ENCODE peak calls at places on chromosomes 1 and 21, in ten cellular contexts. One of them, this sample, is unnamed.

GRCh38 chr1:10623391-10624145 is 148.8 kb downstream of the PEX14 start:
- DNase-seq in LNCaP clone FGC: no peak
- DNase-seq in A549: no peak
- DNase-seq in MCF 10A: no peak
- DNase-seq in cardiac fibroblast: no peak
- DNase-seq in RWPE1: no peak
- DNase-seq in stomach: no peak
- DNase-seq in bronchial epithelial cell: no peak
- DNase-seq in hepatocyte: no peak
- DNase-seq in GM12878: no peak
- DNase-seq in this sample: no peak

GRCh38 chr1:51170342-51170741 is 65.7 kb upstream of the RNF11 start:
- DNase-seq in hepatocyte: no peak
- DNase-seq in RWPE1: peak
- DNase-seq in MCF 10A: peak
- DNase-seq in bronchial epithelial cell: peak
- DNase-seq in GM12878: no peak
- DNase-seq in stomach: no peak
- DNase-seq in A549: peak
- DNase-seq in cardiac fibroblast: peak
- DNase-seq in LNCaP clone FGC: peak
- DNase-seq in this sample: peak

GRCh38 chr1:158060001-158060400 is 66.6 kb downstream of the KIRREL1 start:
- DNase-seq in stomach: no peak
- DNase-seq in RWPE1: no peak
- DNase-seq in GM12878: no peak
- DNase-seq in bronchial epithelial cell: no peak
- DNase-seq in LNCaP clone FGC: no peak
- DNase-seq in cardiac fibroblast: no peak
- DNase-seq in A549: no peak
- DNase-seq in MCF 10A: no peak
- DNase-seq in hepatocyte: no peak
- DNase-seq in this sample: no peak

GRCh38 chr1:11286735-11287410 is 13.9 kb downstream of the UBIAD1 start:
- DNase-seq in A549: no peak
- DNase-seq in MCF 10A: no peak
- DNase-seq in cardiac fibroblast: peak
- DNase-seq in stomach: no peak
- DNase-seq in bronchial epithelial cell: no peak
- DNase-seq in GM12878: no peak
- DNase-seq in RWPE1: no peak
- DNase-seq in LNCaP clone FGC: no peak
- DNase-seq in hepatocyte: no peak
- DNase-seq in this sample: no peak

GRCh38 chr1:24179251-24179895 is 7.7 kb downstream of the IFNLR1 start:
- DNase-seq in hepatocyte: no peak
- DNase-seq in GM12878: no peak
- DNase-seq in stomach: peak
- DNase-seq in RWPE1: no peak
- DNase-seq in LNCaP clone FGC: no peak
- DNase-seq in MCF 10A: no peak
- DNase-seq in A549: no peak
- DNase-seq in bronchial epithelial cell: no peak
- DNase-seq in cardiac fibroblast: no peak
- DNase-seq in this sample: no peak

GRCh38 chr1:228350179-228350742 is 56.4 kb downstream of the TRIM11 start:
- DNase-seq in RWPE1: no peak
- DNase-seq in hepatocyte: no peak
- DNase-seq in GM12878: no peak
- DNase-seq in bronchial epithelial cell: no peak
- DNase-seq in LNCaP clone FGC: no peak
- DNase-seq in stomach: no peak
- DNase-seq in MCF 10A: no peak
- DNase-seq in A549: no peak
- DNase-seq in cardiac fibroblast: no peak
- DNase-seq in this sample: no peak

GRCh38 chr1:172414331-172414730 is 6.2 kb upstream of the C1orf105 start:
- DNase-seq in A549: no peak
- DNase-seq in bronchial epithelial cell: peak
- DNase-seq in LNCaP clone FGC: no peak
- DNase-seq in MCF 10A: peak
- DNase-seq in cardiac fibroblast: no peak
- DNase-seq in stomach: no peak
- DNase-seq in RWPE1: no peak
- DNase-seq in GM12878: no peak
- DNase-seq in hepatocyte: no peak
- DNase-seq in this sample: peak

GRCh38 chr21:40704141-40704540 is 142.8 kb downstream of the DSCAM start:
- DNase-seq in RWPE1: no peak
- DNase-seq in A549: no peak
- DNase-seq in hepatocyte: no peak
- DNase-seq in LNCaP clone FGC: no peak
- DNase-seq in GM12878: no peak
- DNase-seq in MCF 10A: no peak
- DNase-seq in cardiac fibroblast: no peak
- DNase-seq in bronchial epithelial cell: no peak
- DNase-seq in stomach: no peak
- DNase-seq in this sample: no peak

GRCh38 chr1:79105499-79105898 is 99.0 kb upstream of the ADGRL4 start:
- DNase-seq in A549: no peak
- DNase-seq in RWPE1: peak
- DNase-seq in cardiac fibroblast: peak
- DNase-seq in GM12878: no peak
- DNase-seq in LNCaP clone FGC: no peak
- DNase-seq in hepatocyte: no peak
- DNase-seq in bronchial epithelial cell: peak
- DNase-seq in stomach: no peak
- DNase-seq in MCF 10A: peak
- DNase-seq in this sample: peak

DNA sequence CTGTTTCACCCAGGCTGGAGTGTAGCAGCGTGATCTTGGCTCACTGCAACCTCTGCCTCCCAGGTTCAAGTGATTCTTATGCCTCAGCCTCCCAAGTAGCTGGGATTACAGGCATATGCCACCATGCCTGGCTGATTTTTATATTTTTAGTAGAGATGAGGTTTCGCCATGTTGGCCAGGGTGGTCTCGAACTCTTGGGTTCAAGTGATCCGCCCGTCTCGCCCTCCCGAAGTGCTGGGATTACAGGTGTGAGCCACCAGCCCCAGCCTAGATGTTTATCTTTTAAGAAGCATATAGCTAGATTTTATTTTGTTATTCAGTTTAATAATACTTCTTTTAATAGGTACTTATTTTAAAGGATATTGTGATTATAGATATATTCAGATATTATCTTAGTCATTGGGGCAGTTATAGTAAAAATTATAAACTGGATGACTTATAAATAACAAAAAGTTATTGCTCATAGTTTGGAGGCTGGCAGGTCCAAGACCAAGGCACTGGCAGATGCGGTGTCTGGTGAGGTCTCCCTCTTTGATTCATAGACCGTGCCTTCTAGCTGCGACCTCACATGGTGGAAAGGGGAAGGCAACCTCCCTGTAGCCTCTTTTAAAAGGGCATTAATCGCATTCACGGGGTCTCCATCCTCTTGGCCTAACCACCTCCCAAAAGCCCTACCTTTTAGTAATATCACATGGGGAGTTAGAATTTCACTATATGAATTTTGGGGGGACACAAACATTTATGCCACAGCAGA is 3.1 kb upstream of the KCNE2 start:
- DNase-seq in A549: no peak
- DNase-seq in cardiac fibroblast: no peak
- DNase-seq in hepatocyte: no peak
- DNase-seq in stomach: no peak
- DNase-seq in MCF 10A: no peak
- DNase-seq in bronchial epithelial cell: no peak
- DNase-seq in RWPE1: no peak
- DNase-seq in GM12878: no peak
- DNase-seq in LNCaP clone FGC: no peak
- DNase-seq in this sample: no peak
- TF ChIP-seq CTCF in A549: no peak
- TF ChIP-seq CTCF in cardiac fibroblast: no peak
- TF ChIP-seq CTCF in hepatocyte: no peak
- TF ChIP-seq CTCF in stomach: no peak
- TF ChIP-seq CTCF in MCF 10A: no peak
- TF ChIP-seq CTCF in bronchial epithelial cell: no peak
- TF ChIP-seq CTCF in RWPE1: no peak
- TF ChIP-seq CTCF in GM12878: no peak
- TF ChIP-seq CTCF in LNCaP clone FGC: no peak
- TF ChIP-seq CTCF in this sample: no peak

GRCh38 chr1:221201773-221202172 is 322.5 kb downstream of the HLX start:
- DNase-seq in GM12878: no peak
- DNase-seq in A549: no peak
- DNase-seq in LNCaP clone FGC: no peak
- DNase-seq in MCF 10A: no peak
- DNase-seq in hepatocyte: no peak
- DNase-seq in cardiac fibroblast: no peak
- DNase-seq in bronchial epithelial cell: no peak
- DNase-seq in RWPE1: no peak
- DNase-seq in stomach: no peak
- DNase-seq in this sample: no peak
- TF ChIP-seq CTCF in GM12878: no peak
- TF ChIP-seq CTCF in A549: no peak
- TF ChIP-seq CTCF in LNCaP clone FGC: no peak
- TF ChIP-seq CTCF in MCF 10A: no peak
- TF ChIP-seq CTCF in hepatocyte: no peak
- TF ChIP-seq CTCF in cardiac fibroblast: no peak
- TF ChIP-seq CTCF in bronchial epithelial cell: no peak
- TF ChIP-seq CTCF in RWPE1: no peak
- TF ChIP-seq CTCF in stomach: no peak
- TF ChIP-seq CTCF in this sample: no peak

DNA sequence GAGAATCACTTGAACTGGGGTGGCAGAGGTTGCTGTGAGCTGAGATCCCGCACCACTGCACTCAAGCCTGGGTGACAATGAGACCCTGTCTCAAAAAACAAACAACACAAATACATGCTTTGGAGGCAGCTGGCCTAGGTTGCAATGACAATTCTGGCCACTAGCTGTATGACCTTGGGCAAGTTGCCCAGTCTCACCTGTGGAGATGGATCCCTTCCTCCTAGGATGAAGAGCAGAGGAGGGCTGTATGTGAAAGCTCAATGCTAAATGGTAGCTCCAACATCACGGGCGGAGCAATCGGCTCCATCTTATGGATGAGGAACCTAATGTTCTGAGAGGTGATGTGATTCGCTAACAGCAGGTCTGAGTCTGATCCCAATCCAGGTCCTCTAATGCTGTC is 20.6 kb downstream of the ADORA1 start:
- DNase-seq in RWPE1: peak
- DNase-seq in A549: no peak
- DNase-seq in GM12878: no peak
- DNase-seq in stomach: peak
- DNase-seq in bronchial epithelial cell: no peak
- DNase-seq in LNCaP clone FGC: peak
- DNase-seq in hepatocyte: no peak
- DNase-seq in MCF 10A: peak
- DNase-seq in cardiac fibroblast: no peak
- DNase-seq in this sample: peak
- TF ChIP-seq CTCF in RWPE1: peak
- TF ChIP-seq CTCF in A549: peak
- TF ChIP-seq CTCF in GM12878: peak
- TF ChIP-seq CTCF in stomach: no peak
- TF ChIP-seq CTCF in bronchial epithelial cell: peak
- TF ChIP-seq CTCF in LNCaP clone FGC: peak
- TF ChIP-seq CTCF in hepatocyte: peak
- TF ChIP-seq CTCF in MCF 10A: peak
- TF ChIP-seq CTCF in cardiac fibroblast: peak
- TF ChIP-seq CTCF in this sample: peak

GRCh38 chr1:91806146-91806545 is 79.8 kb downstream of the TGFBR3 start:
- DNase-seq in hepatocyte: no peak
- DNase-seq in LNCaP clone FGC: no peak
- DNase-seq in GM12878: no peak
- DNase-seq in A549: no peak
- DNase-seq in stomach: no peak
- DNase-seq in bronchial epithelial cell: no peak
- DNase-seq in cardiac fibroblast: peak
- DNase-seq in MCF 10A: no peak
- DNase-seq in RWPE1: no peak
- DNase-seq in this sample: no peak

GRCh38 chr1:91807921-91808620 is 77.9 kb downstream of the TGFBR3 start:
- DNase-seq in hepatocyte: no peak
- DNase-seq in stomach: no peak
- DNase-seq in LNCaP clone FGC: no peak
- DNase-seq in GM12878: no peak
- DNase-seq in cardiac fibroblast: peak
- DNase-seq in MCF 10A: no peak
- DNase-seq in RWPE1: no peak
- DNase-seq in bronchial epithelial cell: no peak
- DNase-seq in A549: no peak
- DNase-seq in this sample: no peak

GRCh38 chr1:91806777-91807700 is 78.9 kb downstream of the TGFBR3 start:
- DNase-seq in RWPE1: no peak
- DNase-seq in cardiac fibroblast: peak
- DNase-seq in stomach: no peak
- DNase-seq in LNCaP clone FGC: no peak
- DNase-seq in bronchial epithelial cell: peak
- DNase-seq in GM12878: no peak
- DNase-seq in hepatocyte: no peak
- DNase-seq in A549: peak
- DNase-seq in MCF 10A: peak
- DNase-seq in this sample: no peak

GRCh38 chr1:91811363-91812025 is 74.5 kb downstream of the TGFBR3 start:
- DNase-seq in LNCaP clone FGC: no peak
- DNase-seq in MCF 10A: no peak
- DNase-seq in hepatocyte: no peak
- DNase-seq in bronchial epithelial cell: no peak
- DNase-seq in stomach: no peak
- DNase-seq in cardiac fibroblast: no peak
- DNase-seq in GM12878: no peak
- DNase-seq in RWPE1: no peak
- DNase-seq in A549: no peak
- DNase-seq in this sample: no peak

GRCh38 chr1:91809267-91809666 is 76.7 kb downstream of the TGFBR3 start:
- DNase-seq in bronchial epithelial cell: no peak
- DNase-seq in hepatocyte: no peak
- DNase-seq in LNCaP clone FGC: no peak
- DNase-seq in GM12878: no peak
- DNase-seq in stomach: no peak
- DNase-seq in MCF 10A: no peak
- DNase-seq in RWPE1: no peak
- DNase-seq in cardiac fibroblast: no peak
- DNase-seq in A549: no peak
- DNase-seq in this sample: no peak
- TF ChIP-seq CTCF in bronchial epithelial cell: no peak
- TF ChIP-seq CTCF in hepatocyte: no peak
- TF ChIP-seq CTCF in LNCaP clone FGC: no peak
- TF ChIP-seq CTCF in GM12878: no peak
- TF ChIP-seq CTCF in stomach: no peak
- TF ChIP-seq CTCF in MCF 10A: no peak
- TF ChIP-seq CTCF in RWPE1: no peak
- TF ChIP-seq CTCF in cardiac fibroblast: no peak
- TF ChIP-seq CTCF in A549: no peak
- TF ChIP-seq CTCF in this sample: no peak